ENCODE peak calls at places on chromosome 1, in six cellular contexts. E is activated naive CD8-positive, alpha-beta T cell treated with anti-CD3 and anti-CD28 coated beads, Interleukin-2, amount 10 ng/mL, durations not matched to agents 7 days and 5 days; U is stimulated activated naive CD8-positive, alpha-beta T cell treated with anti-CD3 and anti-CD28 coated beads, Interleukin-15, Interleukin-2, amounts not matched to agents 100 U/mL and 50 U/mL, for 24 hours; T is stimulated activated CD4-positive, alpha-beta T cell treated with anti-CD3 and anti-CD28 coated beads, Interleukin-12 subunit alpha, Interleukin-12 subunit beta, amount 100 ng/mL, for 4 hours; P is non-pigmented ciliary epithelial cell; C is lung microvascular endothelial cell. W is an unnamed sample.

GRCh38 chr1:39625462-39626273 is 13.8 kb downstream of the HEYL start:
- DNase-seq in E (no peak), U (no peak), T (no peak), P (no peak), C (no peak), W (no peak)

GRCh38 chr1:53498555-53499142 is 39.5 kb downstream of the DMRTB1 start:
- DNase-seq in E (no peak), U (no peak), T (no peak), P (no peak), C (no peak), W (no peak)

GRCh38 chr1:221381858-221382623 is 359.8 kb downstream of the DUSP10 start:
- DNase-seq in E (no peak), U (no peak), T (no peak), P (no peak), C (no peak), W (no peak)

GRCh38 chr1:204649756-204650155 is 35.8 kb downstream of the LRRN2 start:
- DNase-seq in E (no peak), U (no peak), T (no peak), P (no peak), C (no peak), W (no peak)

GRCh38 chr1:53412285-53413174 is 46.7 kb upstream of the DMRTB1 start:
- DNase-seq in E (no peak), U (no peak), T (no peak), P (no peak), C (no peak), W (no peak)

GRCh38 chr1:6007318-6008083 is 15.3 kb upstream of the NPHP4 start:
- DNase-seq in E (no peak), U (no peak), T (no peak), P (no peak), C (no peak), W (no peak)

GRCh38 chr1:67575861-67576260 is 109.1 kb upstream of the GADD45A start:
- DNase-seq in E (no peak), U (no peak), T (no peak), P (peak; percentile 76), C (peak; percentile 10), W (no peak)

GRCh38 chr1:39387452-39387851 is 104.0 kb upstream of the BMP8A start:
- DNase-seq in E (no peak), U (no peak), T (no peak), P (peak; percentile 65), C (no peak), W (no peak)

GRCh38 chr1:195738971-195739650 is 869.1 kb downstream of the KCNT2 start:
- DNase-seq in E (no peak), U (no peak), T (no peak), P (no peak), C (no peak), W (no peak)

GRCh38 chr1:28266920-28267322 is 7.6 kb downstream of the SESN2 start:
- DNase-seq in E (no peak), U (no peak), T (no peak), P (no peak), C (no peak), W (no peak)

GRCh38 chr1:89516055-89516454 is 8.6 kb upstream of the LRRC8B start:
- DNase-seq in E (no peak), U (no peak), T (no peak), P (peak; percentile 37), C (no peak), W (no peak)

GRCh38 chr1:221781102-221781744 is 39.3 kb upstream of the DUSP10 start:
- DNase-seq in E (no peak), U (no peak), T (no peak), P (no peak), C (no peak), W (no peak)

GRCh38 chr1:231557898-231558710 is 29.6 kb downstream of the TSNAX start:
- DNase-seq in E (no peak), U (no peak), T (no peak), P (no peak), C (no peak), W (no peak)

GRCh38 chr1:227558807-227559186 is 4.6 kb upstream of the ZNF678 start:
- DNase-seq in E (no peak), U (no peak), T (no peak), P (no peak), C (no peak), W (no peak)

GRCh38 chr1:51636191-51636590 is 19.3 kb downstream of the OSBPL9 start:
- DNase-seq in E (no peak), U (no peak), T (no peak), P (no peak), C (no peak), W (no peak)

GRCh38 chr1:168698453-168698852 is 30.6 kb downstream of the DPT start:
- DNase-seq in E (no peak), U (no peak), T (no peak), P (no peak), C (no peak), W (no peak)

GRCh38 chr1:173095632-173096031 is 44.9 kb upstream of the TNFSF18 start:
- DNase-seq in E (no peak), U (no peak), T (no peak), P (peak; percentile 59), C (no peak), W (no peak)

GRCh38 chr1:8892026-8892425 is 13.5 kb upstream of the ENO1 start:
- DNase-seq in E (no peak), U (no peak), T (no peak), P (no peak), C (no peak), W (no peak)

GRCh38 chr1:179327679-179328078 is 34.1 kb downstream of the SOAT1 start:
- DNase-seq in E (no peak), U (no peak), T (no peak), P (no peak), C (no peak), W (no peak)

GRCh38 chr1:6581561-6582305 is 1.9 kb downstream of the ZBTB48 start:
- DNase-seq in E (no peak), U (no peak), T (no peak), P (no peak), C (no peak), W (no peak)

GRCh38 chr1:174799136-174799479 is 200.6 kb upstream of the CACYBP start:
- DNase-seq in E (no peak), U (no peak), T (no peak), P (no peak), C (no peak), W (no peak)

GRCh38 chr1:27152829-27153548 is 1.9 kb downstream of the SLC9A1 start:
- DNase-seq in E (no peak), U (no peak), T (no peak), P (no peak), C (no peak), W (no peak)

GRCh38 chr1:26373281-26373680 is 731 bp upstream of the ZNF683 start:
- DNase-seq in E (no peak), U (peak; percentile 38), T (no peak), P (no peak), C (no peak), W (no peak)

GRCh38 chr1:57623791-57624538 is 200.1 kb upstream of the DAB1 start:
- DNase-seq in E (no peak), U (no peak), T (no peak), P (no peak), C (no peak), W (no peak)

GRCh38 chr1:246302671-246303317 is 204.3 kb downstream of the SMYD3 start:
- DNase-seq in E (no peak), U (no peak), T (no peak), P (no peak), C (no peak), W (no peak)

GRCh38 chr1:56357931-56358783 is 221.2 kb downstream of the PLPP3 start:
- DNase-seq in E (no peak), U (no peak), T (no peak), P (no peak), C (no peak), W (no peak)

GRCh38 chr1:225426395-225427248 is 1.2 kb downstream of the LBR start:
- DNase-seq in E (peak; percentile 53), U (peak; percentile 42), T (peak; percentile 22), P (no peak), C (peak; percentile 42), W (no peak)

GRCh38 chr1:154747841-154748766 is 122.0 kb downstream of the KCNN3 start:
- DNase-seq in E (peak; percentile 64), U (peak; percentile 69), T (peak; percentile 55), P (no peak), C (no peak), W (no peak)

GRCh38 chr1:50701706-50702317 is 258.3 kb downstream of the FAF1 start:
- DNase-seq in E (no peak), U (no peak), T (no peak), P (no peak), C (peak; percentile 15), W (no peak)

GRCh38 chr1:171788696-171789095 is 7.2 kb downstream of the METTL13 start:
- DNase-seq in E (no peak), U (no peak), T (no peak), P (peak; percentile 47), C (no peak), W (no peak)

GRCh38 chr1:210405316-210405715 is 76.6 kb downstream of the HHAT start:
- DNase-seq in E (no peak), U (no peak), T (no peak), P (no peak), C (no peak), W (no peak)

GRCh38 chr1:43933386-43934278 is at the start of gene ARTN:
- DNase-seq in E (no peak), U (no peak), T (no peak), P (no peak), C (no peak), W (no peak)

GRCh38 chr1:155006601-155007101 is 4.0 kb downstream of the ZBTB7B start:
- DNase-seq in E (no peak), U (peak; percentile 66), T (no peak), P (no peak), C (peak; percentile 25), W (no peak)

GRCh38 chr1:19257178-19257914 is 5.7 kb downstream of the MRTO4 start:
- DNase-seq in E (no peak), U (peak; percentile 34), T (no peak), P (no peak), C (no peak), W (no peak)

GRCh38 chr1:230250061-230250460 is 176.1 kb downstream of the PGBD5 start:
- DNase-seq in E (no peak), U (no peak), T (no peak), P (no peak), C (no peak), W (no peak)

GRCh38 chr1:54577612-54578011 is 29.6 kb downstream of the ACOT11 start:
- DNase-seq in E (no peak), U (no peak), T (no peak), P (no peak), C (peak; percentile 97), W (no peak)

GRCh38 chr1:230421485-230421884 is 4.6 kb downstream of the PGBD5 start:
- DNase-seq in E (no peak), U (no peak), T (no peak), P (no peak), C (no peak), W (no peak)